ENCODE peak calls at places on chromosome 13, in four cellular contexts. Y, N, S and Z are unnamed samples. For H3K9me3, the result is how much of the 10 kb centered on the place peaks cover.

GRCh38 chr13:83881031-83881727 is 1.1 kb downstream of the SLITRK1 start:
- DNase-seq in Y (no peak), N (no peak), S (no peak), Z (no peak)

GRCh38 chr13:98142427-98143156 is at the start of gene FARP1:
- DNase-seq in Y (peak), N (peak), S (peak), Z (no peak)

GRCh38 chr13:32600891-32601290 is 14.6 kb downstream of the PDS5B start:
- DNase-seq in Y (no peak), N (no peak), S (no peak), Z (no peak)

GRCh38 chr13:107284168-107284567 is 716.2 kb upstream of the ARGLU1 start:
- DNase-seq in Y (no peak), N (no peak), S (no peak), Z (no peak)

GRCh38 chr13:100809856-100810255 is 135.3 kb upstream of the TMTC4 start:
- DNase-seq in Y (no peak), N (no peak), S (no peak), Z (no peak)

GRCh38 chr13:94854688-94855087 is 142.3 kb upstream of the SOX21 start:
- DNase-seq in Y (no peak), N (no peak), S (no peak), Z (no peak)

GRCh38 chr13:50227356-50227755 is 212.1 kb downstream of the KCNRG start:
- DNase-seq in Y (no peak), N (no peak), S (no peak), Z (no peak)

GRCh38 chr13:107450426-107450825 is 764.9 kb downstream of the LIG4 start:
- DNase-seq in Y (no peak), N (no peak), S (no peak), Z (no peak)

GRCh38 chr13:35500071-35500595 is 23.6 kb upstream of the MAB21L1 start:
- DNase-seq in Y (no peak), N (no peak), S (no peak), Z (no peak)

GRCh38 chr13:106047859-106048258 is 487.6 kb downstream of the EFNB2 start:
- DNase-seq in Y (no peak), N (no peak), S (no peak), Z (no peak)

GRCh38 chr13:30388401-30389283 is 33.7 kb upstream of the UBE2L5 start:
- DNase-seq in Y (peak), N (peak), S (peak), Z (peak)

GRCh38 chr13:73835138-73835721 is 299.0 kb downstream of the KLF12 start:
- DNase-seq in Y (no peak), N (no peak), S (no peak), Z (no peak)

GRCh38 chr13:99199541-99200432 is 867 bp upstream of the UBAC2 start:
- DNase-seq in Y (no peak), N (no peak), S (no peak), Z (no peak)

GRCh38 chr13:81874681-81875661 is 1534.0 kb upstream of the SPRY2 start:
- DNase-seq in Y (no peak), N (no peak), S (no peak), Z (no peak)

GRCh38 chr13:102892504-102892903 is 46.7 kb downstream of the ERCC5 start:
- DNase-seq in Y (no peak), N (no peak), S (no peak), Z (no peak)

GRCh38 chr13:42393573-42394360 is 121.8 kb downstream of the AKAP11 start:
- DNase-seq in Y (no peak), N (no peak), S (no peak), Z (no peak)

GRCh38 chr13:98033277-98034247 is 80.1 kb downstream of the IPO5 start:
- DNase-seq in Y (peak), N (peak), S (no peak), Z (no peak)

GRCh38 chr13:99371956-99372355 is 64.8 kb upstream of the GPR183 start:
- DNase-seq in Y (no peak), N (no peak), S (no peak), Z (no peak)

GRCh38 chr13:64061649-64062048 is 2646.0 kb upstream of the PCDH20 start:
- DNase-seq in Y (no peak), N (no peak), S (no peak), Z (no peak)

GRCh38 chr13:112058519-112058873 is 8.5 kb upstream of the SOX1 start:
- DNase-seq in Y (no peak), N (no peak), S (no peak), Z (no peak)

GRCh38 chr13:112060431-112060830 is 6.5 kb upstream of the SOX1 start:
- DNase-seq in Y (no peak), N (no peak), S (no peak), Z (no peak)

GRCh38 chr13:112058941-112059340 is 8.0 kb upstream of the SOX1 start:
- DNase-seq in Y (no peak), N (no peak), S (no peak), Z (no peak)

GRCh38 chr13:112060899-112061366 is 6.0 kb upstream of the SOX1 start:
- DNase-seq in Y (no peak), N (no peak), S (no peak), Z (no peak)

GRCh38 chr13:112059457-112060317 is 7.3 kb upstream of the SOX1 start:
- DNase-seq in Y (no peak), N (no peak), S (no peak), Z (no peak)
- H3K9me3 ChIP-seq in Y (under half), N (under half), S (under half), Z (under half)

GRCh38 chr13:20495087-20496023 is 30.3 kb downstream of the CRYL1 start:
- DNase-seq in Y (peak), N (peak), S (peak), Z (peak)
- H3K4me3 ChIP-seq in Y (no peak), N (no peak), S (no peak), Z (peak)

GRCh38 chr13:19572280-19572679 is 10.9 kb upstream of the TPTE2 start:
- DNase-seq in Y (no peak), N (no peak), S (no peak), Z (no peak)

GRCh38 chr13:19573072-19573716 is 11.9 kb upstream of the TPTE2 start:
- DNase-seq in Y (no peak), N (no peak), S (no peak), Z (no peak)

DNA sequence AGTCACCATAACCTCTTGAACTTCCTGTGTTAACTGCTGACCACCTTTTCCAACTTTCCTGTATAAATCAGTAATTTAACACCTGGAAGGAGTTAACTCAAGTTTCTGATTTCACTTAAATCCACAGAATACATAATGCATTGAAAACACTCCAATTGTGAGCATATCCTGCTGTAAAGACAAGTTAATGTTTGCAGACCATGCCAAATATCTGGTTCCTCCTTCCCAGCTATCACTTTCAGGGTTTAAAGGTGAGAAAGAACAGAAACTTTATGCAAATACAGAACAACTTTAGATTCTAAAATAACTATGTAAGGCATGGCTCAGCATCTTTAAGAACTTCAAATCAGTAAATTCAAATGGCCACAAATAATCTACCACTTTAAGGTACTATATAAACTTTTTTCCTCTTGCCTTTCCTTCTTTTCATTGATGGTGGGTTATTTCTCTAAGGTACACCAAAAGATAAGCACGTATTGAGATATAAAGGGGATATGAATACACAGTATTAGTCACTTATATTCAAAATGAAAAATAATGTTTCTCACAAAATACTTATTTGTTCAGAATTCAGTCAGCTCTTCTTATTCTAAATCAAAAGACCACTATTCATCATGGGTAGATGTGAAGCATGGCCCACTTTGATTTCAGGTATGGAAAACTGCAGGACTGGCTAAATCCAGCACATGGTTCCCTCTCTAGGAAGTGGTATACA is 6.6 kb upstream of the TPTE2 start:
- DNase-seq in Y (no peak), N (no peak), S (no peak), Z (no peak)
- H3K9me3 ChIP-seq in Y (under half), N (under half), S (under half), Z (under half)

GRCh38 chr13:45750566-45750965 is 48.4 kb downstream of the CBY2 start:
- DNase-seq in Y (no peak), N (no peak), S (no peak), Z (no peak)
- H3K4me3 ChIP-seq in Y (no peak), N (no peak), S (no peak), Z (no peak)

GRCh38 chr13:56755181-56755580 is 385.5 kb upstream of the PRR20A start:
- DNase-seq in Y (no peak), N (no peak), S (no peak), Z (no peak)
- H3K9me3 ChIP-seq in Y (under half), N (under half), S (under half), Z (under half)

GRCh38 chr13:23570099-23570926 is at the start of gene TNFRSF19:
- DNase-seq in Y (peak), N (peak), S (no peak), Z (peak)
- H3K4me3 ChIP-seq in Y (peak), N (no peak), S (peak), Z (peak)

GRCh38 chr13:48068036-48068435 is 26.9 kb downstream of the MED4 start:
- DNase-seq in Y (no peak), N (no peak), S (no peak), Z (no peak)
- H3K9me3 ChIP-seq in Y (under half), N (under half), S (under half), Z (under half)

GRCh38 chr13:40401911-40402776 is 264.3 kb downstream of the FOXO1 start:
- DNase-seq in Y (peak), N (peak), S (peak), Z (peak)
- H3K4me3 ChIP-seq in Y (no peak), N (no peak), S (peak), Z (peak)

GRCh38 chr13:113730145-113730750 is 28.8 kb upstream of the TMEM255B start:
- DNase-seq in Y (no peak), N (no peak), S (no peak), Z (no peak)

GRCh38 chr13:113729329-113730019 is 29.6 kb upstream of the TMEM255B start:
- DNase-seq in Y (no peak), N (no peak), S (no peak), Z (no peak)

GRCh38 chr13:113732176-113732960 is 26.7 kb upstream of the TMEM255B start:
- DNase-seq in Y (no peak), N (no peak), S (no peak), Z (no peak)

GRCh38 chr13:113731192-113732175 is 27.5 kb upstream of the TMEM255B start:
- DNase-seq in Y (no peak), N (no peak), S (no peak), Z (no peak)

DNA sequence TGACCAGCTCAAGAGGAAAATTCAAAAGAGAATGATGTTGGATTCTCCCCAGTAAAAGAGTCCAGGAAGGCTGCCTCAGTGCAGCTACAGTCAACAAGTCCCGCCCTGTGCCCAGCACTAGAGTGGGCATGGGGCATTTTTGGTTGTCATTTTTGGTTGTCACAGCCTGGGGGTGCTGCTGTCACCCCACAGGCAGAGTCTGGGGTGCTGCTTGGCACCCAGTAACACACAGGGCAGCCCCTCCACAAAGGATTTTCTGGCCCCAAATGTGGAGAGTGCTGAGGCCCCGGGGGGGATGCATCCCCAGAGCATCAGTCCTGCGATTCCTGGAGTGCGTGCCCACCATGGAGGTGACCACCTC is 28.2 kb upstream of the TMEM255B start:
- DNase-seq in Y (no peak), N (no peak), S (no peak), Z (no peak)
- H3K9me3 ChIP-seq in Y (under half), N (under half), S (under half), Z (half or more)

DNA sequence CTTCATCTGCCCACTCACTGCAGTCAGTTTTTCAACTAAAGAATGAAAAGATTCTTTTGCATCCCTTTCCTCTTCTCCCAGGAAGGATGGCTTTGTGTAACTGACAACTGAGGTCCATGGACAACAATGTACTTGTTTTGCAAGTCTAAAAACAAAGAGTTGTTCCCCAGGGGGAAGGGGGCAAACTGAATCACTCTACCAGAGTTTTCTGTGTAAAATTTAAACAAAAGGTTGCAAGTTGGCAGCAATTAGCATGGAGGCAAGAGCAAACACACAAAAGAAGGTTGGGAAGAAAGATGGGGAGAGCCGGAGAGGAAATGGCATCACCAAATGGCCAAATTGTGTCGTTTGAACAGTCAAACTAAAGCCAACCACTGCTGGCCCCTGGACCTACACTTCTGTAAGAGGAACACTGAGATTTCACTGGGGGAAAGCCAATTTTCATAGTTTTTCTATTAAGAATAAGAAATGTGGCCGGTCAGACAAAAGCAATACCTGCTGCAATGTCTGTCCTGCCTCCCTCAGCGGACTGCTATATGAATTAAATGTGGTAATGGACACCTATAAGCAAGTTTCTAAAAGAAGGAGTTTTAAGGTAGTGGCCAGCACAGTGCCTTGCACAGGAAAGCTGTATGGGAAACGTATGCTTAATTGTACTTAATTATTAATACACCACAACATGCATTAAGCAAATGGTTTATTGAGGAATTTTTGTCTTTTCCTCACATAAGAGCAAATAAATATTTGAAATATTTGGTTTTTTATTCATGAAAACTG is 16.1 kb upstream of the SACS start:
- DNase-seq in Y (no peak), N (no peak), S (no peak), Z (no peak)
- H3K4me3 ChIP-seq in Y (no peak), N (no peak), S (no peak), Z (no peak)